ENCODE peak calls at places on chromosome 13, in seven cellular contexts. One of them, this sample, is unnamed.

GRCh38 chr13:83077499-83077898 is 804.8 kb downstream of the SLITRK1 start:
- DNase-seq in NCI-H2081: no peak
- DNase-seq in activated CD8-positive, alpha-beta T cell treated with anti-CD3 and anti-CD28 coated beads for 36 hours: no peak
- DNase-seq in GM10248: no peak
- DNase-seq in hepatic stellate cell: no peak
- DNase-seq in foreskin keratinocyte: no peak
- DNase-seq in Caki2: no peak
- DNase-seq in this sample: no peak

GRCh38 chr13:40123962-40124647 is 468.6 kb downstream of the COG6 start:
- DNase-seq in foreskin keratinocyte: no peak
- DNase-seq in activated CD8-positive, alpha-beta T cell treated with anti-CD3 and anti-CD28 coated beads for 36 hours: no peak
- DNase-seq in GM10248: no peak
- DNase-seq in Caki2: no peak
- DNase-seq in hepatic stellate cell: no peak
- DNase-seq in NCI-H2081: no peak
- DNase-seq in this sample: no peak

GRCh38 chr13:26498524-26499208 is 58.8 kb upstream of the WASF3 start:
- DNase-seq in NCI-H2081: no peak
- DNase-seq in GM10248: no peak
- DNase-seq in Caki2: peak
- DNase-seq in hepatic stellate cell: peak
- DNase-seq in foreskin keratinocyte: no peak
- DNase-seq in activated CD8-positive, alpha-beta T cell treated with anti-CD3 and anti-CD28 coated beads for 36 hours: no peak
- DNase-seq in this sample: no peak

GRCh38 chr13:65907656-65908441 is 1322.3 kb downstream of the PCDH9 start:
- DNase-seq in Caki2: no peak
- DNase-seq in hepatic stellate cell: no peak
- DNase-seq in foreskin keratinocyte: no peak
- DNase-seq in activated CD8-positive, alpha-beta T cell treated with anti-CD3 and anti-CD28 coated beads for 36 hours: no peak
- DNase-seq in NCI-H2081: no peak
- DNase-seq in GM10248: no peak
- DNase-seq in this sample: no peak

GRCh38 chr13:39835253-39835652 is 179.8 kb downstream of the COG6 start:
- DNase-seq in NCI-H2081: no peak
- DNase-seq in GM10248: no peak
- DNase-seq in Caki2: no peak
- DNase-seq in activated CD8-positive, alpha-beta T cell treated with anti-CD3 and anti-CD28 coated beads for 36 hours: no peak
- DNase-seq in foreskin keratinocyte: no peak
- DNase-seq in hepatic stellate cell: no peak
- DNase-seq in this sample: peak

GRCh38 chr13:31204592-31204991 is 4.8 kb downstream of the B3GLCT start:
- DNase-seq in hepatic stellate cell: peak
- DNase-seq in activated CD8-positive, alpha-beta T cell treated with anti-CD3 and anti-CD28 coated beads for 36 hours: peak
- DNase-seq in foreskin keratinocyte: peak
- DNase-seq in NCI-H2081: no peak
- DNase-seq in Caki2: peak
- DNase-seq in GM10248: no peak
- DNase-seq in this sample: no peak

GRCh38 chr13:60642552-60642951 is 245.5 kb downstream of the TDRD3 start:
- DNase-seq in NCI-H2081: no peak
- DNase-seq in hepatic stellate cell: no peak
- DNase-seq in activated CD8-positive, alpha-beta T cell treated with anti-CD3 and anti-CD28 coated beads for 36 hours: no peak
- DNase-seq in GM10248: no peak
- DNase-seq in foreskin keratinocyte: no peak
- DNase-seq in Caki2: no peak
- DNase-seq in this sample: no peak

GRCh38 chr13:109977212-109977968 is 191.0 kb upstream of the IRS2 start:
- DNase-seq in Caki2: no peak
- DNase-seq in foreskin keratinocyte: no peak
- DNase-seq in activated CD8-positive, alpha-beta T cell treated with anti-CD3 and anti-CD28 coated beads for 36 hours: no peak
- DNase-seq in GM10248: no peak
- DNase-seq in NCI-H2081: no peak
- DNase-seq in hepatic stellate cell: no peak
- DNase-seq in this sample: no peak

GRCh38 chr13:28099396-28100148 is 804 bp downstream of the FLT3 start:
- DNase-seq in NCI-H2081: no peak
- DNase-seq in activated CD8-positive, alpha-beta T cell treated with anti-CD3 and anti-CD28 coated beads for 36 hours: no peak
- DNase-seq in hepatic stellate cell: no peak
- DNase-seq in Caki2: no peak
- DNase-seq in GM10248: no peak
- DNase-seq in foreskin keratinocyte: no peak
- DNase-seq in this sample: no peak

GRCh38 chr13:106186366-106187030 is 349.0 kb downstream of the EFNB2 start:
- DNase-seq in activated CD8-positive, alpha-beta T cell treated with anti-CD3 and anti-CD28 coated beads for 36 hours: no peak
- DNase-seq in NCI-H2081: no peak
- DNase-seq in hepatic stellate cell: no peak
- DNase-seq in foreskin keratinocyte: peak
- DNase-seq in GM10248: no peak
- DNase-seq in Caki2: no peak
- DNase-seq in this sample: no peak

GRCh38 chr13:65638572-65639168 is 1591.5 kb downstream of the PCDH9 start:
- DNase-seq in hepatic stellate cell: peak
- DNase-seq in foreskin keratinocyte: peak
- DNase-seq in activated CD8-positive, alpha-beta T cell treated with anti-CD3 and anti-CD28 coated beads for 36 hours: no peak
- DNase-seq in Caki2: peak
- DNase-seq in GM10248: peak
- DNase-seq in NCI-H2081: peak
- DNase-seq in this sample: peak

GRCh38 chr13:50589139-50589538 is 254.4 kb downstream of the DLEU7 start:
- DNase-seq in GM10248: no peak
- DNase-seq in foreskin keratinocyte: peak
- DNase-seq in hepatic stellate cell: peak
- DNase-seq in NCI-H2081: no peak
- DNase-seq in activated CD8-positive, alpha-beta T cell treated with anti-CD3 and anti-CD28 coated beads for 36 hours: peak
- DNase-seq in Caki2: peak
- DNase-seq in this sample: no peak

GRCh38 chr13:110560606-110561334 is 752 bp downstream of the RAB20 start:
- DNase-seq in hepatic stellate cell: peak
- DNase-seq in GM10248: peak
- DNase-seq in foreskin keratinocyte: peak
- DNase-seq in Caki2: peak
- DNase-seq in NCI-H2081: no peak
- DNase-seq in activated CD8-positive, alpha-beta T cell treated with anti-CD3 and anti-CD28 coated beads for 36 hours: peak
- DNase-seq in this sample: no peak

GRCh38 chr13:28318418-28318995 is 176.4 kb downstream of the FLT1 start:
- DNase-seq in NCI-H2081: no peak
- DNase-seq in activated CD8-positive, alpha-beta T cell treated with anti-CD3 and anti-CD28 coated beads for 36 hours: no peak
- DNase-seq in GM10248: no peak
- DNase-seq in hepatic stellate cell: no peak
- DNase-seq in Caki2: no peak
- DNase-seq in foreskin keratinocyte: no peak
- DNase-seq in this sample: no peak

GRCh38 chr13:111368091-111368490 is 47.6 kb downstream of the TEX29 start:
- DNase-seq in NCI-H2081: no peak
- DNase-seq in GM10248: no peak
- DNase-seq in hepatic stellate cell: no peak
- DNase-seq in activated CD8-positive, alpha-beta T cell treated with anti-CD3 and anti-CD28 coated beads for 36 hours: no peak
- DNase-seq in foreskin keratinocyte: no peak
- DNase-seq in Caki2: no peak
- DNase-seq in this sample: no peak

GRCh38 chr13:86567119-86567518 is 767.9 kb upstream of the SLITRK6 start:
- DNase-seq in NCI-H2081: no peak
- DNase-seq in foreskin keratinocyte: no peak
- DNase-seq in hepatic stellate cell: no peak
- DNase-seq in GM10248: no peak
- DNase-seq in activated CD8-positive, alpha-beta T cell treated with anti-CD3 and anti-CD28 coated beads for 36 hours: no peak
- DNase-seq in Caki2: no peak
- DNase-seq in this sample: no peak

GRCh38 chr13:65836066-65836465 is 1394.1 kb downstream of the PCDH9 start:
- DNase-seq in hepatic stellate cell: no peak
- DNase-seq in Caki2: no peak
- DNase-seq in activated CD8-positive, alpha-beta T cell treated with anti-CD3 and anti-CD28 coated beads for 36 hours: no peak
- DNase-seq in GM10248: no peak
- DNase-seq in foreskin keratinocyte: no peak
- DNase-seq in NCI-H2081: no peak
- DNase-seq in this sample: peak